ENCODE peak calls at places on chromosomes 2 and 18, in ten cellular contexts. X is BE2C, R is transverse colon, J is colonic mucosa, H is kidney epithelial cell, P is IMR-90, F is GM06990, L is HFF-Myc, Y is psoas muscle, A is thyroid gland. E is an unnamed sample.

GRCh38 chr2:198134287-198134955 is 330.0 kb downstream of the PLCL1 start:
- DNase-seq in H (no peak), Y (no peak), X (no peak), L (no peak), R (no peak), F (no peak), P (no peak), A (no peak), J (no peak), E (no peak)

GRCh38 chr18:2907459-2908145 is 60.8 kb downstream of the EMILIN2 start:
- DNase-seq in H (no peak), X (no peak), L (no peak), F (no peak), A (no peak), P (no peak), Y (no peak), R (no peak), J (no peak), E (peak; percentile 82)

GRCh38 chr2:16034975-16035746 is 94.8 kb downstream of the MYCN start:
- DNase-seq in L (no peak), F (no peak), A (no peak), P (no peak), J (no peak), R (no peak), H (no peak), Y (no peak), X (peak; percentile 93), E (no peak)

GRCh38 chr2:156908825-156909224 is 348.7 kb upstream of the GALNT5 start:
- DNase-seq in X (no peak), F (peak; percentile 10), L (no peak), P (peak; percentile 87), H (no peak), J (no peak), R (no peak), Y (no peak), A (no peak), E (no peak)

GRCh38 chr2:35580951-35581350 is 774.6 kb upstream of the CRIM1 start:
- DNase-seq in L (no peak), J (no peak), X (no peak), R (no peak), H (no peak), Y (no peak), P (no peak), F (no peak), A (no peak), E (no peak)

GRCh38 chr2:9240745-9241144 is 34.1 kb downstream of the ASAP2 start:
- DNase-seq in P (no peak), F (no peak), R (no peak), H (no peak), Y (no peak), L (no peak), A (no peak), J (no peak), X (no peak), E (no peak)

GRCh38 chr18:38940863-38941531 is 1375.4 kb upstream of the CELF4 start:
- DNase-seq in P (peak; percentile 53), Y (no peak), X (no peak), J (no peak), F (peak; percentile 76), L (no peak), R (no peak), H (peak; percentile 96), A (no peak), E (no peak)

GRCh38 chr18:31685097-31686082 is 1.0 kb upstream of the B4GALT6 start:
- DNase-seq in H (no peak), R (peak; percentile 76), X (peak; percentile 76), A (peak; percentile 56), P (peak; percentile 54), Y (peak; percentile 82), J (peak; percentile 82), L (no peak), F (peak; percentile 93), E (no peak)

GRCh38 chr2:165018207-165018606 is 62.9 kb upstream of the SLC38A11 start:
- DNase-seq in Y (no peak), R (no peak), P (peak; percentile 1), F (no peak), J (no peak), X (no peak), A (no peak), H (no peak), L (no peak), E (no peak)

GRCh38 chr2:165016772-165017411 is 61.6 kb upstream of the SLC38A11 start:
- DNase-seq in F (no peak), Y (no peak), X (peak; percentile 33), H (no peak), A (peak; percentile 28), L (no peak), P (peak; percentile 65), J (no peak), R (no peak), E (no peak)

GRCh38 chr2:165013944-165014619 is 58.8 kb upstream of the SLC38A11 start:
- DNase-seq in J (no peak), A (no peak), L (no peak), X (no peak), Y (no peak), H (no peak), P (no peak), F (no peak), R (no peak), E (no peak)

GRCh38 chr2:165011199-165011598 is 55.9 kb upstream of the SLC38A11 start:
- DNase-seq in H (no peak), F (no peak), R (no peak), J (no peak), X (no peak), Y (no peak), A (no peak), L (no peak), P (no peak), E (no peak)

DNA sequence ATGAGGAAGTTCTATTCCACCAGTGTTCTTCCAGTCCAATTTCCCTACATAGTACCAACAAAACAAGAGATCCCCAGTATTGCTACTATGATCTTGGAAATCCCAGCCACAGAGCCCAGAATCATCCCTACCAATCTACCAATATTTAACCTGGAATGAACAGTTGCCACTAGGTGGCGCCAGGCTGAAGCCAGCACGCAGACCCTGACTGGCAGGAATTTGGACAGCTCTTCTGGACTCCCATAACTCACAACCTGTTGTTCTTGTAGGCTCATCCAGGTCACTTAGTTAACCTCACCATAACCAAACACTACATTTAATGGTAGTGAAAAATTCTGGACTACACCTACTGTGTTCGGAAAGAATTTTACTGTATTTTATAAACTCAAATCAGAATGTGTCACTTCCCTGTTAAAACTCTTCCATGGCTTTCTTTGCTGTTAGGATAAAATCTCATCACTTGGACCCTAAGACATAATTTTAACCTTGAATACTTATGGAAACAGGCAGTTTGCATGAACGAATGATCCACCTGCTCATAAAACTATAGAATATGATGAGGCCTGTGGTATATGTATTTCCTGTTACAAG is 59.8 kb upstream of the SLC38A11 start:
- DNase-seq in P (peak; percentile 59), A (peak; percentile 74), H (no peak), Y (peak; percentile 61), X (peak; percentile 70), R (peak; percentile 65), L (peak; percentile 53), J (peak; percentile 68), F (no peak), E (no peak)
- TF ChIP-seq CTCF in P (peak; percentile 82), A (peak; percentile 47), H (peak; percentile 92), Y (peak; percentile 69), X (peak; percentile 80), R (peak; percentile 43), L (peak; percentile 95), J (peak; percentile 85), F (peak; percentile 91), E (no peak)

DNA sequence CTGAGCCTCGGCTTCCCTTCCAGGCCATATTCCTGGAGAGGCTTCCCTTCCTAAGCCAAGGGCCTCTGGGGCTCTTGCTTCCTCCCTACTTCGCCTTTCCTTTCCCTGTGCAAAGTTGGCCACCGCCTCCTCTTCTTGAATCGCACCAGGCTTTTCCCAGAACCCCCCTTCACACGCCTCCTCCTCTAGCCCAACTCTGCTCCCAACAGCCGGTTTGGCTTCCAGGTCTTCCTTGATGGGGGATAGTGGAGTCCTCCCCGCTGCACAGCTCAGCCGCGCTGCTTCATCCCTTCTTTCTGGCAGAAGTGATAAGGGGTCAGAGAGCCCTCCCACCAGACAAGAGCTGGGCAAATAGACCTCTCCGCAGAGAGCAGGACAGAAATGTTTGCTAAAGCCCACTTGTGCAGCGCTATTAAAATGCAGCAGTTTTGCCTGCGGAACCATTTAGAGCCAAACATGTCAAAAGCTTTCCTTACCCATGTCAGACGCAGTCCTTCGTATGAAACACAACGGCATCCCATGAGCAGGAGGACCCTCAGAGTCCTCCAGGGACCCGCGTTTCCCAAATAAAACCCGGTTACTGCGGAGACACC is 56.5 kb downstream of the SNORC start:
- DNase-seq in L (no peak), J (no peak), X (no peak), Y (no peak), H (no peak), P (no peak), A (no peak), R (no peak), F (no peak), E (no peak)
- H3K4me3 ChIP-seq in L (no peak overlapping the region), J (no peak overlapping the region), X (no peak overlapping the region), Y (no peak overlapping the region), H (no peak overlapping the region), P (no peak overlapping the region), A (no peak overlapping the region), R (no peak overlapping the region), F (no peak overlapping the region), E (no peak overlapping the region)

GRCh38 chr2:155715705-155716104 is 616.8 kb downstream of the NR4A2 start:
- DNase-seq in X (no peak), F (no peak), H (no peak), L (no peak), A (no peak), Y (no peak), R (no peak), J (no peak), P (no peak), E (no peak)

DNA sequence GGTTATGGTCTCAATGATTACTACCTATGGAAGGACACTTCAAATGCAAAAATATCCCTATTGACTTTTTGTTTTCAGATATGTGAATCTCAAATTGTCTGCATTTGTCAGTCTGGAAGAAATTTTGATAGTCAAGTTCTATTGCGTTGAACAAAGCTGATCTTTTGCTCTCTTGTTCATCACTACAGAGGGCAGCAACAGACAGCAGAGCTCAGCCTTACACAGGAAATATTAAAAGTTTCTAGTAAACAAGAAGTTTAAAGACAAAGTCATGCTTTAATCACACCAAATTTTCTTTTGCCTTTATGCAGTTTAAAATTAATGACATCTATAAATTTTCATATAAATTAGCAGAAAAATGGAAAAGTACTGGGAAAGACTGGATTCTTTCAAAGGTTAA is 617.5 kb downstream of the NR4A2 start:
- DNase-seq in R (no peak), A (no peak), F (no peak), X (no peak), L (no peak), J (no peak), P (no peak), H (no peak), Y (no peak), E (no peak)
- TF ChIP-seq CTCF in R (no peak), A (no peak), F (no peak), X (no peak), L (no peak), J (no peak), P (no peak), H (no peak), Y (no peak), E (no peak)

GRCh38 chr2:112643488-112643887 is 2.3 kb upstream of the SLC20A1 start:
- DNase-seq in L (no peak), Y (no peak), R (no peak), H (no peak), J (no peak), F (no peak), X (no peak), A (no peak), P (no peak), E (no peak)

GRCh38 chr2:112640800-112641675 is 4.7 kb upstream of the SLC20A1 start:
- DNase-seq in Y (no peak), H (no peak), F (no peak), L (peak; percentile 92), R (no peak), J (no peak), P (peak; percentile 96), X (no peak), A (no peak), E (no peak)

GRCh38 chr2:112642561-112642960 is 3.2 kb upstream of the SLC20A1 start:
- DNase-seq in R (no peak), L (no peak), F (no peak), Y (no peak), P (no peak), H (no peak), J (no peak), X (no peak), A (no peak), E (no peak)

GRCh38 chr2:112642961-112643360 is 2.8 kb upstream of the SLC20A1 start:
- DNase-seq in L (no peak), R (no peak), H (no peak), A (no peak), P (no peak), J (no peak), X (no peak), Y (no peak), F (no peak), E (no peak)

GRCh38 chr2:112640467-112640799 is 5.3 kb upstream of the SLC20A1 start:
- DNase-seq in A (no peak), H (no peak), P (no peak), F (no peak), Y (no peak), R (no peak), J (no peak), X (no peak), L (no peak), E (no peak)
- H3K4me3 ChIP-seq in A (no peak overlapping the region), H (no peak overlapping the region), P (no peak overlapping the region), F (no peak overlapping the region), Y (no peak overlapping the region), R (no peak overlapping the region), J (no peak overlapping the region), X (no peak overlapping the region), L (no peak overlapping the region), E (no peak overlapping the region)

E was measured in lower leg skin.